ENCODE peak calls at places on chromosomes 12 and 14, in six cellular contexts. One of them, this sample, is unnamed.

GRCh38 chr14:95601650-95602049 is 66.8 kb downstream of the GLRX5 start:
- DNase-seq in CD8-positive, alpha-beta T cell: no peak
- DNase-seq in upper lobe of right lung: no peak
- DNase-seq in foreskin fibroblast: no peak
- DNase-seq in A549: no peak
- DNase-seq in astrocyte of the spinal cord: no peak
- DNase-seq in this sample: no peak

GRCh38 chr14:50766338-50766886 is 64.5 kb downstream of the NIN start:
- DNase-seq in CD8-positive, alpha-beta T cell: no peak
- DNase-seq in upper lobe of right lung: no peak
- DNase-seq in foreskin fibroblast: peak
- DNase-seq in A549: no peak
- DNase-seq in astrocyte of the spinal cord: no peak
- DNase-seq in this sample: no peak

GRCh38 chr14:77133718-77134338 is 7.8 kb downstream of the ZDHHC22 start:
- DNase-seq in CD8-positive, alpha-beta T cell: peak
- DNase-seq in upper lobe of right lung: peak
- DNase-seq in foreskin fibroblast: peak
- DNase-seq in A549: peak
- DNase-seq in astrocyte of the spinal cord: peak
- DNase-seq in this sample: peak

GRCh38 chr14:36069535-36069900 is 107.0 kb downstream of the PTCSC3 start:
- DNase-seq in CD8-positive, alpha-beta T cell: no peak
- DNase-seq in upper lobe of right lung: no peak
- DNase-seq in foreskin fibroblast: no peak
- DNase-seq in A549: peak
- DNase-seq in astrocyte of the spinal cord: peak
- DNase-seq in this sample: no peak

GRCh38 chr12:47824629-47825028 is 4.9 kb upstream of the HDAC7 start:
- DNase-seq in CD8-positive, alpha-beta T cell: no peak
- DNase-seq in upper lobe of right lung: no peak
- DNase-seq in foreskin fibroblast: no peak
- DNase-seq in A549: no peak
- DNase-seq in astrocyte of the spinal cord: no peak
- DNase-seq in this sample: no peak

GRCh38 chr14:104311358-104311757 is 173.0 kb downstream of the KIF26A start:
- DNase-seq in CD8-positive, alpha-beta T cell: no peak
- DNase-seq in upper lobe of right lung: no peak
- DNase-seq in foreskin fibroblast: no peak
- DNase-seq in A549: no peak
- DNase-seq in astrocyte of the spinal cord: no peak
- DNase-seq in this sample: no peak

GRCh38 chr12:131959641-131960589 is 10.2 kb downstream of the EP400 start:
- DNase-seq in CD8-positive, alpha-beta T cell: no peak
- DNase-seq in upper lobe of right lung: no peak
- DNase-seq in foreskin fibroblast: no peak
- DNase-seq in A549: no peak
- DNase-seq in astrocyte of the spinal cord: no peak
- DNase-seq in this sample: peak

GRCh38 chr12:6954316-6954710 is 3.2 kb downstream of the PTPN6 start:
- DNase-seq in CD8-positive, alpha-beta T cell: no peak
- DNase-seq in upper lobe of right lung: no peak
- DNase-seq in foreskin fibroblast: no peak
- DNase-seq in A549: no peak
- DNase-seq in astrocyte of the spinal cord: no peak
- DNase-seq in this sample: no peak

GRCh38 chr12:18719922-18720321 is 17.9 kb downstream of the PLCZ1 start:
- DNase-seq in CD8-positive, alpha-beta T cell: no peak
- DNase-seq in upper lobe of right lung: no peak
- DNase-seq in foreskin fibroblast: no peak
- DNase-seq in A549: no peak
- DNase-seq in astrocyte of the spinal cord: no peak
- DNase-seq in this sample: no peak

GRCh38 chr12:113232787-113233585 is 11.7 kb downstream of the TPCN1 start:
- DNase-seq in CD8-positive, alpha-beta T cell: peak
- DNase-seq in upper lobe of right lung: no peak
- DNase-seq in foreskin fibroblast: no peak
- DNase-seq in A549: no peak
- DNase-seq in astrocyte of the spinal cord: peak
- DNase-seq in this sample: peak

GRCh38 chr14:68210729-68211299 is 391.2 kb downstream of the RAD51B start:
- DNase-seq in CD8-positive, alpha-beta T cell: no peak
- DNase-seq in upper lobe of right lung: no peak
- DNase-seq in foreskin fibroblast: peak
- DNase-seq in A549: no peak
- DNase-seq in astrocyte of the spinal cord: peak
- DNase-seq in this sample: no peak

GRCh38 chr14:61510736-61511557 is 184.4 kb upstream of the HIF1A start:
- DNase-seq in CD8-positive, alpha-beta T cell: no peak
- DNase-seq in upper lobe of right lung: no peak
- DNase-seq in foreskin fibroblast: no peak
- DNase-seq in A549: no peak
- DNase-seq in astrocyte of the spinal cord: no peak
- DNase-seq in this sample: no peak

GRCh38 chr12:46382974-46383653 is 10.5 kb upstream of the SLC38A2 start:
- DNase-seq in CD8-positive, alpha-beta T cell: peak
- DNase-seq in upper lobe of right lung: peak
- DNase-seq in foreskin fibroblast: peak
- DNase-seq in A549: peak
- DNase-seq in astrocyte of the spinal cord: peak
- DNase-seq in this sample: peak

GRCh38 chr14:93148979-93149378 is 33.3 kb upstream of the ITPK1 start:
- DNase-seq in CD8-positive, alpha-beta T cell: no peak
- DNase-seq in upper lobe of right lung: no peak
- DNase-seq in foreskin fibroblast: no peak
- DNase-seq in A549: no peak
- DNase-seq in astrocyte of the spinal cord: no peak
- DNase-seq in this sample: peak

GRCh38 chr14:23984891-23985607 is 3.7 kb upstream of the DHRS4L2 start:
- DNase-seq in CD8-positive, alpha-beta T cell: no peak
- DNase-seq in upper lobe of right lung: no peak
- DNase-seq in foreskin fibroblast: peak
- DNase-seq in A549: peak
- DNase-seq in astrocyte of the spinal cord: peak
- DNase-seq in this sample: no peak

GRCh38 chr14:95198320-95198719 is 41.0 kb upstream of the DICER1 start:
- DNase-seq in CD8-positive, alpha-beta T cell: no peak
- DNase-seq in upper lobe of right lung: no peak
- DNase-seq in foreskin fibroblast: no peak
- DNase-seq in A549: no peak
- DNase-seq in astrocyte of the spinal cord: no peak
- DNase-seq in this sample: peak

GRCh38 chr14:104798300-104799238 is 2.3 kb upstream of the ZBTB42 start:
- DNase-seq in CD8-positive, alpha-beta T cell: no peak
- DNase-seq in upper lobe of right lung: no peak
- DNase-seq in foreskin fibroblast: no peak
- DNase-seq in A549: no peak
- DNase-seq in astrocyte of the spinal cord: no peak
- DNase-seq in this sample: no peak

GRCh38 chr12:130646690-130647089 is 69.4 kb downstream of the RIMBP2 start:
- DNase-seq in CD8-positive, alpha-beta T cell: no peak
- DNase-seq in upper lobe of right lung: no peak
- DNase-seq in foreskin fibroblast: no peak
- DNase-seq in A549: no peak
- DNase-seq in astrocyte of the spinal cord: no peak
- DNase-seq in this sample: no peak

GRCh38 chr12:5705791-5706190 is 239.3 kb downstream of the ANO2 start:
- DNase-seq in CD8-positive, alpha-beta T cell: no peak
- DNase-seq in upper lobe of right lung: no peak
- DNase-seq in foreskin fibroblast: no peak
- DNase-seq in A549: no peak
- DNase-seq in astrocyte of the spinal cord: no peak
- DNase-seq in this sample: no peak

GRCh38 chr14:65446159-65446558 is 33.6 kb downstream of the FUT8 start:
- DNase-seq in CD8-positive, alpha-beta T cell: no peak
- DNase-seq in upper lobe of right lung: no peak
- DNase-seq in foreskin fibroblast: peak
- DNase-seq in A549: no peak
- DNase-seq in astrocyte of the spinal cord: no peak
- DNase-seq in this sample: no peak

GRCh38 chr12:47556219-47556618 is 149.6 kb downstream of the RPAP3 start:
- DNase-seq in CD8-positive, alpha-beta T cell: no peak
- DNase-seq in upper lobe of right lung: no peak
- DNase-seq in foreskin fibroblast: no peak
- DNase-seq in A549: no peak
- DNase-seq in astrocyte of the spinal cord: no peak
- DNase-seq in this sample: no peak

GRCh38 chr14:78904094-78904493 is 733.9 kb downstream of the NRXN3 start:
- DNase-seq in CD8-positive, alpha-beta T cell: no peak
- DNase-seq in upper lobe of right lung: no peak
- DNase-seq in foreskin fibroblast: no peak
- DNase-seq in A549: no peak
- DNase-seq in astrocyte of the spinal cord: no peak
- DNase-seq in this sample: no peak

GRCh38 chr12:106179086-106179485 is 40.3 kb upstream of the NUAK1 start:
- DNase-seq in CD8-positive, alpha-beta T cell: no peak
- DNase-seq in upper lobe of right lung: no peak
- DNase-seq in foreskin fibroblast: no peak
- DNase-seq in A549: no peak
- DNase-seq in astrocyte of the spinal cord: no peak
- DNase-seq in this sample: no peak

GRCh38 chr12:97275261-97276197 is 187.1 kb upstream of the RMST start:
- DNase-seq in CD8-positive, alpha-beta T cell: no peak
- DNase-seq in upper lobe of right lung: no peak
- DNase-seq in foreskin fibroblast: no peak
- DNase-seq in A549: no peak
- DNase-seq in astrocyte of the spinal cord: no peak
- DNase-seq in this sample: peak

GRCh38 chr12:116880817-116881324 is 370 bp downstream of the HRK start:
- DNase-seq in CD8-positive, alpha-beta T cell: no peak
- DNase-seq in upper lobe of right lung: peak
- DNase-seq in foreskin fibroblast: peak
- DNase-seq in A549: peak
- DNase-seq in astrocyte of the spinal cord: no peak
- DNase-seq in this sample: peak
- TF ChIP-seq CTCF in CD8-positive, alpha-beta T cell: no peak
- TF ChIP-seq CTCF in upper lobe of right lung: no peak
- TF ChIP-seq CTCF in foreskin fibroblast: no peak
- TF ChIP-seq CTCF in A549: peak
- TF ChIP-seq CTCF in astrocyte of the spinal cord: no peak
- TF ChIP-seq CTCF in this sample: no peak

GRCh38 chr12:104294845-104295674 is 8.5 kb upstream of the EID3 start:
- DNase-seq in CD8-positive, alpha-beta T cell: no peak
- DNase-seq in upper lobe of right lung: no peak
- DNase-seq in foreskin fibroblast: no peak
- DNase-seq in A549: no peak
- DNase-seq in astrocyte of the spinal cord: no peak
- DNase-seq in this sample: no peak

GRCh38 chr12:104292872-104293794 is 10.4 kb upstream of the EID3 start:
- DNase-seq in CD8-positive, alpha-beta T cell: no peak
- DNase-seq in upper lobe of right lung: no peak
- DNase-seq in foreskin fibroblast: no peak
- DNase-seq in A549: no peak
- DNase-seq in astrocyte of the spinal cord: no peak
- DNase-seq in this sample: no peak

GRCh38 chr12:104290855-104291254 is 12.7 kb upstream of the EID3 start:
- DNase-seq in CD8-positive, alpha-beta T cell: no peak
- DNase-seq in upper lobe of right lung: no peak
- DNase-seq in foreskin fibroblast: no peak
- DNase-seq in A549: no peak
- DNase-seq in astrocyte of the spinal cord: no peak
- DNase-seq in this sample: no peak

GRCh38 chr12:104290320-104290719 is 13.2 kb upstream of the EID3 start:
- DNase-seq in CD8-positive, alpha-beta T cell: no peak
- DNase-seq in upper lobe of right lung: no peak
- DNase-seq in foreskin fibroblast: no peak
- DNase-seq in A549: no peak
- DNase-seq in astrocyte of the spinal cord: no peak
- DNase-seq in this sample: no peak

DNA sequence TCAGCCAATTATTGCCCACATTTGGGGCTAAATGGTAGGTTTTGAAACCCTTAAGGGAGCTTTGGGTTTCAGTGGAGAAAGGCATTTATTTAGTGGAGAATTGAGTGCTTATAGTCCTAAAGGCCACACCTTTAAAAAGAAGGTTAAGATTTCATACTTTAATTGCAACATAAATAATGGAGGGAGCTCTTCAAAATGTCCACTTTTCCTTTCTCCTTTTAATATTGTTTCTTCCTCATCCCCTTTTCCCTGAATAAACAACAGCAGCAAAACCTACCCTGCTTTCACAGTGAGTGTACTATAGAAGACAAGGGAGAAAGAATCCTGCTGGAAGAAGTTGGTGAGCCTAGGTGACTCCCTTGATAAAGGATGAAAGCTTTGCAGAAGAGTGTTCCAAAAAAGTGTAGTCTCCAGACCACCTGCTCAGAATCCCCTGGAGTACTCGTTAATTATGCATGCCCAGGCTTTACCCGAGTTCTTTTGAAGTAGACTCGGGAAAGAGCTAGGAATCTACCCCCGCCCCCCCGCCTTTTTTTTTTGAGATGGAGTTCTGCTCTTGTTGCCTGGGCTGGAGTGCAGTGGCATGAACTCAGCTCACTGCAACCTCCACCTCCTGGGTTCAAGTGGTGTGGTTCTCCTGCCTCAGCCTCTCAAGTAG is 11.5 kb upstream of the EID3 start:
- DNase-seq in CD8-positive, alpha-beta T cell: no peak
- DNase-seq in upper lobe of right lung: no peak
- DNase-seq in foreskin fibroblast: no peak
- DNase-seq in A549: no peak
- DNase-seq in astrocyte of the spinal cord: no peak
- DNase-seq in this sample: no peak
- H3K4me3 ChIP-seq in CD8-positive, alpha-beta T cell: no peak
- H3K4me3 ChIP-seq in upper lobe of right lung: no peak
- H3K4me3 ChIP-seq in foreskin fibroblast: no peak
- H3K4me3 ChIP-seq in A549: peak
- H3K4me3 ChIP-seq in astrocyte of the spinal cord: no peak
- H3K4me3 ChIP-seq in this sample: no peak

GRCh38 chr12:20625531-20625930 is 69.6 kb upstream of the SLCO1C1 start:
- DNase-seq in CD8-positive, alpha-beta T cell: no peak
- DNase-seq in upper lobe of right lung: no peak
- DNase-seq in foreskin fibroblast: no peak
- DNase-seq in A549: no peak
- DNase-seq in astrocyte of the spinal cord: no peak
- DNase-seq in this sample: no peak

GRCh38 chr12:20628388-20628787 is 66.7 kb upstream of the SLCO1C1 start:
- DNase-seq in CD8-positive, alpha-beta T cell: no peak
- DNase-seq in upper lobe of right lung: no peak
- DNase-seq in foreskin fibroblast: no peak
- DNase-seq in A549: no peak
- DNase-seq in astrocyte of the spinal cord: no peak
- DNase-seq in this sample: no peak

GRCh38 chr12:20628999-20629398 is 66.1 kb upstream of the SLCO1C1 start:
- DNase-seq in CD8-positive, alpha-beta T cell: no peak
- DNase-seq in upper lobe of right lung: no peak
- DNase-seq in foreskin fibroblast: no peak
- DNase-seq in A549: no peak
- DNase-seq in astrocyte of the spinal cord: no peak
- DNase-seq in this sample: no peak

GRCh38 chr12:20627001-20627588 is 68.0 kb upstream of the SLCO1C1 start:
- DNase-seq in CD8-positive, alpha-beta T cell: no peak
- DNase-seq in upper lobe of right lung: no peak
- DNase-seq in foreskin fibroblast: no peak
- DNase-seq in A549: no peak
- DNase-seq in astrocyte of the spinal cord: no peak
- DNase-seq in this sample: no peak

GRCh38 chr12:20624718-20625117 is 70.4 kb upstream of the SLCO1C1 start:
- DNase-seq in CD8-positive, alpha-beta T cell: no peak
- DNase-seq in upper lobe of right lung: no peak
- DNase-seq in foreskin fibroblast: peak
- DNase-seq in A549: no peak
- DNase-seq in astrocyte of the spinal cord: peak
- DNase-seq in this sample: no peak
- TF ChIP-seq CTCF in CD8-positive, alpha-beta T cell: no peak
- TF ChIP-seq CTCF in upper lobe of right lung: peak
- TF ChIP-seq CTCF in foreskin fibroblast: peak
- TF ChIP-seq CTCF in A549: peak
- TF ChIP-seq CTCF in astrocyte of the spinal cord: peak
- TF ChIP-seq CTCF in this sample: peak

GRCh38 chr12:13981296-13981962 is at the start of gene GRIN2B:
- DNase-seq in CD8-positive, alpha-beta T cell: no peak
- DNase-seq in upper lobe of right lung: no peak
- DNase-seq in foreskin fibroblast: no peak
- DNase-seq in A549: peak
- DNase-seq in astrocyte of the spinal cord: no peak
- DNase-seq in this sample: no peak
- H3K4me3 ChIP-seq in CD8-positive, alpha-beta T cell: no peak
- H3K4me3 ChIP-seq in upper lobe of right lung: peak
- H3K4me3 ChIP-seq in foreskin fibroblast: no peak
- H3K4me3 ChIP-seq in A549: peak
- H3K4me3 ChIP-seq in astrocyte of the spinal cord: no peak
- H3K4me3 ChIP-seq in this sample: peak

This sample was measured in kidney.